ENCODE peak calls at places on chromosomes 13 and 19, in four cellular contexts. Q, A, Y and Z are unnamed samples.
A peak's percentile ranks its signal among the peaks of the same experiment; 100 is the strongest.

GRCh38 chr19:43739836-43740235 is 14.9 kb downstream of the SMG9 start:
- DNase-seq in Q (no peak), A (no peak), Y (no peak), Z (no peak)

GRCh38 chr19:50906217-50906616 is 5.0 kb downstream of the KLK4 start:
- DNase-seq in Q (no peak), A (no peak), Y (no peak), Z (no peak)

GRCh38 chr13:113664751-113665581 is 2.1 kb upstream of the GRK1 start:
- DNase-seq in Q (peak; percentile 52), A (no peak), Y (peak; percentile 2), Z (no peak)

GRCh38 chr13:75986818-75987217 is 350.7 kb downstream of the LMO7 start:
- DNase-seq in Q (no peak), A (no peak), Y (no peak), Z (no peak)

GRCh38 chr19:6312018-6312417 is 21.4 kb downstream of the ACER1 start:
- DNase-seq in Q (no peak), A (no peak), Y (no peak), Z (no peak)

GRCh38 chr19:10137751-10138682 is 18.3 kb upstream of the EIF3G start:
- DNase-seq in Q (no peak), A (no peak), Y (no peak), Z (no peak)

GRCh38 chr19:1527650-1528309 is 3.9 kb downstream of the PLK5 start:
- DNase-seq in Q (no peak), A (no peak), Y (no peak), Z (no peak)

GRCh38 chr19:8884416-8884815 is 52.2 kb downstream of the MBD3L1 start:
- DNase-seq in Q (no peak), A (no peak), Y (no peak), Z (no peak)

GRCh38 chr13:28751210-28751935 is 32.6 kb upstream of the SLC46A3 start:
- DNase-seq in Q (no peak), A (no peak), Y (no peak), Z (no peak)

GRCh38 chr19:32421589-32422361 is 16.2 kb downstream of the DPY19L3 start:
- DNase-seq in Q (no peak), A (no peak), Y (no peak), Z (no peak)

GRCh38 chr19:9323919-9324583 is at the start of gene ZNF559:
- DNase-seq in Q (peak; percentile 97), A (peak; percentile 96), Y (peak; percentile 93), Z (peak; percentile 98)

GRCh38 chr13:99075268-99076191 is 97.7 kb upstream of the DOCK9 start:
- DNase-seq in Q (no peak), A (peak; percentile 75), Y (no peak), Z (peak; percentile 48)

GRCh38 chr13:33543631-33544030 is 258.1 kb upstream of the STARD13 start:
- DNase-seq in Q (no peak), A (peak; percentile 17), Y (no peak), Z (no peak)

GRCh38 chr13:75788494-75788991 is 152.4 kb downstream of the LMO7 start:
- DNase-seq in Q (no peak), A (no peak), Y (no peak), Z (no peak)

GRCh38 chr19:2290441-2291184 is 8.6 kb upstream of the PEAK3 start:
- DNase-seq in Q (no peak), A (no peak), Y (no peak), Z (peak; percentile 35)

GRCh38 chr13:95644611-95645052 is at the start of gene DZIP1:
- DNase-seq in Q (peak; percentile 75), A (peak; percentile 38), Y (peak; percentile 81), Z (no peak)

GRCh38 chr13:26949701-26950345 is 189.2 kb upstream of the GPR12 start:
- DNase-seq in Q (no peak), A (no peak), Y (no peak), Z (no peak)

GRCh38 chr13:26950546-26950945 is 190.0 kb upstream of the GPR12 start:
- DNase-seq in Q (no peak), A (no peak), Y (no peak), Z (no peak)

GRCh38 chr13:26943748-26944147 is 183.2 kb upstream of the GPR12 start:
- DNase-seq in Q (no peak), A (no peak), Y (no peak), Z (no peak)

GRCh38 chr13:26948353-26948752 is 187.8 kb upstream of the GPR12 start:
- DNase-seq in Q (no peak), A (no peak), Y (no peak), Z (no peak)

DNA sequence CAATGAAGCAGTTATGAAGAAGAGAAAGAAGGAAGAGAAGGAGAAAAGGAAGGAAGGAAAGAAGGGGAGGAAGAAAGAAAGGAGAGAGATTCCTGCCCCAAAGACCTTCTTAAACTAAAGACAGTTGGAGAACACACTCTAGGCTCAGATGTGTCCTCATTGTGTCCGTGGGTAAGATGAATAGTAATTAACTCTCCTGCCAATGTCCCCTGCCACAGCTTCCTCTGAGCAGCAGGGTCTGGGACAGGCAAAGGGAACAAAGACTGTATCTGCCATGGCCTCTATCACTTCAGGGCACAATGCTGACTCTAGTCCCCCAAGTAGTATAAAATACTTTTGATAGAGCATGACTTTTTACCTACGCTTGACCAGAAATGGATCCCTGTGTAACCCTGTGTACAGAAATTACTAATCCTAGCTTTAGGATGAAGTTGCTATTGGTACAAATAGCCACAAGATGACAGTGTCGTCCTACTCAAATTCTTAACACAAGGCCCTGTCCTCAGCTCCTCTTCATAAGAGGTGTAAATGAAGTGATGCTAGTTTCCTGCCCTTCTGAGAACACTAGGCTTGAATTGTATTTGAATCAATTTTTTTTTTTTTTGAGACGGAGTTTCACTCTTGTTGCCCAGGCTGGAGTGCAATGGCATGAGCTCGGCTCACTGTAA is 186.2 kb upstream of the GPR12 start:
- DNase-seq in Q (no peak), A (peak; percentile 16), Y (no peak), Z (no peak)
- H3K4me1 ChIP-seq in Q (no peaks in the 10 kb centered on the region), A (no peaks in the 10 kb centered on the region), Y (peaks cover 1% of the 10 kb centered on the region), Z (no peaks in the 10 kb centered on the region)

DNA sequence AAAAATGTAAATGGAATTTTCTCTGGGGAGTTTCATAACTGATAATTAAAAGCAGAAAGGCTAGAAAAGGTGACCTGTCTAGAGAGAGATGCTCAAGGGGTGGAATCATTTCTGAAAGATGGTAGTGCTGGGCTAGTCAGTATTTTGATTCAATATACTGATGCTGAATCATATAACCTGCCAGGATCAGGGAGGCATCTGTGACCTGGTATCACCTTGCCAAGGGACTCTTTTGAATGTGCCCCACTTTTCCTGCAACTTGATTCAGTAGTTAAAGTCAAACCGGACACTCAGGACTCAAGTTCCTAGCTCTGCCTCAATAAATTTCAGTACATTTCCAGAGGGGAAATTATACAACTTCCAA is 15.8 kb downstream of the LCP1 start:
- DNase-seq in Q (no peak), A (no peak), Y (no peak), Z (no peak)
- H3K27ac ChIP-seq in Q (no peak overlapping the region), A (peak overlapping the region; percentile 38), Y (no peak overlapping the region), Z (peak overlapping the region; percentile 74)

GRCh38 chr19:3576696-3577443 is 4.1 kb downstream of the HMG20B start:
- DNase-seq in Q (no peak), A (no peak), Y (peak; percentile 62), Z (no peak)

GRCh38 chr19:3573858-3574637 is 1.3 kb downstream of the HMG20B start:
- DNase-seq in Q (peak; percentile 98), A (peak; percentile 98), Y (peak; percentile 77), Z (peak; percentile 67)

GRCh38 chr19:3575949-3576673 is 3.4 kb downstream of the HMG20B start:
- DNase-seq in Q (no peak), A (no peak), Y (no peak), Z (no peak)

GRCh38 chr19:3573162-3573857 is 566 bp downstream of the HMG20B start:
- DNase-seq in Q (peak; percentile 79), A (no peak), Y (no peak), Z (no peak)

DNA sequence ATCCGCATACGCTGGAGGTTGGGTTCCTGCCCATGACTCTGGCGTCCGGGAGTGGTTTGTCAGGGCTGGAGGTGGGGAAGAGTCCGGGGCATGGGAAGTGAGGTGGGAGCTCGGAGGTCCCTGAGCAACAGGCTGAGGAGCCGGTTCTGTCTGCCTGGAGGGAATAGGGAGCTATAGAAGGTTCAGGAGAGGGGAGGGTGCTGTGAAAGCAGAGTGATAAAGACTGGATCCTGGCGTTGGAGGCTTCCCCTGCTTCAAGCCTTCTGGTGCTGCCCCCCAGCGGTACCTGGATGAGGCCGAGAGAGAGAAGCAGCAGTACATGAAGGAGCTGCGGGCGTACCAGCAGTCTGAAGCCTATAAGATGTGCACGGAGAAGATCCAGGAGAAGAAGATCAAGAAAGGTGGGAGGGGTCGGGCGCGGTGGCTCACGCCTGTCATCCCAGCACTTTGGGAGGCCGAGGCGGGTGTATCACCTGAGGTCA is 2.6 kb downstream of the HMG20B start:
- DNase-seq in Q (no peak), A (no peak), Y (no peak), Z (peak; percentile 25)
- H3K4me1 ChIP-seq in Q (peaks cover 16% of the 10 kb centered on the region), A (peaks cover 4% of the 10 kb centered on the region), Y (peaks cover 34% of the 10 kb centered on the region), Z (peaks cover 15% of the 10 kb centered on the region)

GRCh38 chr19:283395-283794 is 7.8 kb downstream of the PLPP2 start:
- DNase-seq in Q (no peak), A (no peak), Y (no peak), Z (no peak)

GRCh38 chr19:289651-290538 is 1.3 kb downstream of the PLPP2 start:
- DNase-seq in Q (peak; percentile 72), A (peak; percentile 33), Y (no peak), Z (peak; percentile 52)

GRCh38 chr19:290539-291521 is at the start of gene PLPP2:
- DNase-seq in Q (peak; percentile 80), A (peak; percentile 4), Y (no peak), Z (no peak)

GRCh38 chr19:288911-289310 is 2.3 kb downstream of the PLPP2 start:
- DNase-seq in Q (peak; percentile 54), A (no peak), Y (no peak), Z (no peak)

GRCh38 chr19:287381-287871 is 3.8 kb downstream of the PLPP2 start:
- DNase-seq in Q (peak; percentile 52), A (no peak), Y (no peak), Z (no peak)
- H3K27ac ChIP-seq in Q (no peak overlapping the region), A (no peak overlapping the region), Y (no peak overlapping the region), Z (no peak overlapping the region)

GRCh38 chr13:29923554-29924481 is 73.4 kb upstream of the UBL3 start:
- DNase-seq in Q (peak; percentile 91), A (no peak), Y (peak; percentile 42), Z (peak; percentile 16)
- H3K4me1 ChIP-seq in Q (peaks cover 29% of the 10 kb centered on the region), A (no peaks in the 10 kb centered on the region), Y (peaks cover 30% of the 10 kb centered on the region), Z (peaks cover 17% of the 10 kb centered on the region)

GRCh38 chr13:69948016-69948415 is 159.6 kb upstream of the ATXN8OS start:
- DNase-seq in Q (no peak), A (peak; percentile 26), Y (no peak), Z (no peak)
- H3K27ac ChIP-seq in Q (no peak overlapping the region), A (peak overlapping the region; percentile 35), Y (no peak overlapping the region), Z (no peak overlapping the region)